ENCODE peak calls at places on chromosomes 4 and X, in eight cellular contexts. L is SK-N-MC, A is transverse colon, Y is GM12891, I is spleen, V is stomach, Q is sigmoid colon, X is GM12892. J is an unnamed sample.

GRCh38 chrX:72395252-72395651 is 89.5 kb upstream of the CITED1 start:
- DNase-seq in L (no peak), A (no peak), Y (no peak), I (no peak), V (no peak), Q (no peak), X (no peak), J (no peak)

GRCh38 chr4:73335717-73336116 is 68.4 kb upstream of the ALB start:
- DNase-seq in L (no peak), A (no peak), Y (no peak), I (no peak), V (no peak), Q (no peak), X (no peak), J (no peak)

GRCh38 chr4:41661447-41662076 is 87.0 kb downstream of the PHOX2B start:
- DNase-seq in L (peak; percentile 58), A (peak; percentile 54), Y (no peak), I (no peak), V (peak; percentile 65), Q (no peak), X (no peak), J (peak; percentile 69)

GRCh38 chr4:69095301-69095731 is 958 bp upstream of the UGT2B7 start:
- DNase-seq in L (no peak), A (no peak), Y (no peak), I (no peak), V (no peak), Q (no peak), X (no peak), J (peak; percentile 90)

GRCh38 chr4:6493668-6494304 is 21.4 kb upstream of the PPP2R2C start:
- DNase-seq in L (no peak), A (no peak), Y (no peak), I (no peak), V (no peak), Q (no peak), X (no peak), J (no peak)

GRCh38 chr4:156662921-156663320 is 308.7 kb downstream of the PDGFC start:
- DNase-seq in L (peak; percentile 32), A (no peak), Y (no peak), I (no peak), V (no peak), Q (no peak), X (no peak), J (no peak)

GRCh38 chr4:81031389-81032173 is 1.1 kb downstream of the BMP3 start:
- DNase-seq in L (no peak), A (no peak), Y (peak; percentile 33), I (peak; percentile 74), V (no peak), Q (no peak), X (peak; percentile 24), J (no peak)

GRCh38 chrX:99266255-99266654 is 1143.8 kb downstream of the PCDH19 start:
- DNase-seq in L (no peak), A (no peak), Y (no peak), I (no peak), V (no peak), Q (no peak), X (no peak), J (no peak)

GRCh38 chr4:17664755-17665154 is 50.3 kb downstream of the MED28 start:
- DNase-seq in L (no peak), A (no peak), Y (no peak), I (no peak), V (no peak), Q (no peak), X (no peak), J (no peak)

GRCh38 chrX:77275392-77275791 is 171.8 kb upstream of the FGF16 start:
- DNase-seq in L (no peak), A (no peak), Y (no peak), I (no peak), V (no peak), Q (no peak), X (no peak), J (no peak)

GRCh38 chr4:10079951-10080873 is 36.4 kb downstream of the WDR1 start:
- DNase-seq in L (no peak), A (no peak), Y (peak; percentile 5), I (peak; percentile 60), V (peak; percentile 18), Q (peak; percentile 62), X (peak; percentile 7), J (no peak)

GRCh38 chr4:154120277-154120676 is 331.4 kb upstream of the SFRP2 start:
- DNase-seq in L (no peak), A (no peak), Y (no peak), I (no peak), V (no peak), Q (no peak), X (no peak), J (no peak)

GRCh38 chr4:139522457-139522856 is 33.6 kb downstream of the SETD7 start:
- DNase-seq in L (no peak), A (no peak), Y (no peak), I (no peak), V (no peak), Q (no peak), X (no peak), J (no peak)

GRCh38 chrX:68571292-68572256 is 72.7 kb downstream of the YIPF6 start:
- DNase-seq in L (no peak), A (no peak), Y (no peak), I (no peak), V (no peak), Q (no peak), X (no peak), J (no peak)

GRCh38 chr4:108360857-108361820 is 192.4 kb upstream of the LEF1 start:
- DNase-seq in L (no peak), A (no peak), Y (no peak), I (no peak), V (no peak), Q (no peak), X (no peak), J (no peak)

GRCh38 chr4:131046821-131047220 is 1950.9 kb downstream of the C4orf33 start:
- DNase-seq in L (no peak), A (no peak), Y (no peak), I (no peak), V (no peak), Q (no peak), X (no peak), J (no peak)

GRCh38 chrX:23857409-23857808 is 50.3 kb downstream of the APOO start:
- DNase-seq in L (no peak), A (no peak), Y (no peak), I (no peak), V (no peak), Q (no peak), X (no peak), J (no peak)

GRCh38 chr4:12926189-12927066 is 557.7 kb downstream of the RAB28 start:
- DNase-seq in L (peak; percentile 72), A (no peak), Y (no peak), I (no peak), V (no peak), Q (no peak), X (no peak), J (no peak)

GRCh38 chrX:153387987-153388721 is 13.0 kb downstream of the PNMA6E start:
- DNase-seq in L (no peak), A (no peak), Y (no peak), I (peak; percentile 63), V (no peak), Q (no peak), X (no peak), J (no peak)

GRCh38 chrX:48864210-48864609 is 28.8 kb upstream of the PCSK1N start:
- DNase-seq in L (no peak), A (no peak), Y (no peak), I (no peak), V (no peak), Q (no peak), X (no peak), J (peak; percentile 3)

GRCh38 chr4:110184124-110184790 is 14.2 kb downstream of the ELOVL6 start:
- DNase-seq in L (no peak), A (no peak), Y (no peak), I (no peak), V (no peak), Q (no peak), X (no peak), J (peak; percentile 31)

DNA sequence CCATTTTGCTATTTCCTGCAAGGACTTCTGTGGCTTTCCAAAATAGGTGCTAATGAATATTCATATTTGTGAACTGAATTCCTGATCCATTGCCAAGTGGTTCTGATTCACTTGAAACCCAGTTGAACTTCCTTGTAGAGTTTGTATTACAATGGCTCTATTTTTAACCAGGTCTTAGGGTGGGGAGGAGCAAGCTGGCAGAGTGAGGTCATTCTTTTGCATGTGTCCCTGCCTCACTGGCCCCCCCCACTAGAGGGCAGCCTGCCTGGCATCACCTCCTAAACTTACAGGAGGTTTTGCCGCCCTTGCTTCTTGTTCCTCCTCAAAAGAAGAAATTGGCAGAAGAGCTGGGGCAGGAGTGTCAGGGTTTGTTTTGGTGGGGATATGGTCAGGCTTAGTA is 10.5 kb downstream of the PTTG2 start:
- DNase-seq in L (no peak), A (peak; percentile 86), Y (no peak), I (peak; percentile 89), V (peak; percentile 84), Q (peak; percentile 87), X (no peak), J (peak; percentile 49)
- TF ChIP-seq POLR2AphosphoS5 in L (no peak), A (no peak), Y (no peak), I (no peak), V (peak; percentile 48), Q (no peak), X (no peak), J (no peak)

GRCh38 chr4:123651127-123651526 is 254.5 kb downstream of the SPRY1 start:
- DNase-seq in L (no peak), A (no peak), Y (no peak), I (no peak), V (no peak), Q (no peak), X (no peak), J (no peak)
- TF ChIP-seq POLR2AphosphoS5 in L (no peak), A (peak; percentile 67), Y (no peak), I (no peak), V (no peak), Q (peak; percentile 55), X (no peak), J (no peak)

GRCh38 chr4:38577482-38577881 is 86.5 kb upstream of the KLF3 start:
- DNase-seq in L (no peak), A (no peak), Y (no peak), I (no peak), V (no peak), Q (no peak), X (no peak), J (no peak)

GRCh38 chr4:38582445-38582844 is 81.6 kb upstream of the KLF3 start:
- DNase-seq in L (no peak), A (no peak), Y (no peak), I (no peak), V (no peak), Q (no peak), X (no peak), J (no peak)

GRCh38 chr4:38583102-38583501 is 80.9 kb upstream of the KLF3 start:
- DNase-seq in L (no peak), A (no peak), Y (no peak), I (no peak), V (no peak), Q (no peak), X (no peak), J (no peak)

GRCh38 chr4:38576767-38577166 is 87.2 kb upstream of the KLF3 start:
- DNase-seq in L (no peak), A (no peak), Y (no peak), I (no peak), V (no peak), Q (no peak), X (no peak), J (no peak)

GRCh38 chr4:38581708-38582107 is 82.3 kb upstream of the KLF3 start:
- DNase-seq in L (no peak), A (no peak), Y (no peak), I (no peak), V (no peak), Q (no peak), X (no peak), J (no peak)
- TF ChIP-seq POLR2AphosphoS5 in L (no peak), A (no peak), Y (no peak), I (no peak), V (no peak), Q (no peak), X (no peak), J (no peak)

GRCh38 chrX:5648941-5649568 is 579.6 kb downstream of the NLGN4X start:
- DNase-seq in L (no peak), A (no peak), Y (no peak), I (no peak), V (no peak), Q (no peak), X (no peak), J (no peak)
- TF ChIP-seq POLR2AphosphoS5 in L (no peak), A (no peak), Y (no peak), I (no peak), V (no peak), Q (no peak), X (no peak), J (no peak)

J was measured in endothelial cell of umbilical vein.